ENCODE peak calls at places on chromosomes 16 and 17, in six cellular contexts. N is cardiac fibroblast, H is dorsolateral prefrontal cortex, K is psoas muscle, C is choroid plexus epithelial cell, A is body of pancreas. T is an unnamed sample.

GRCh38 chr17:40071720-40072480 is 9.1 kb downstream of the THRA start:
- DNase-seq in C (no peak), H (peak; percentile 87), K (peak; percentile 82), A (peak; percentile 95), N (peak; percentile 26), T (no peak)

GRCh38 chr17:3722716-3723115 is 987 bp upstream of the HASPIN start:
- DNase-seq in H (no peak), N (no peak), A (no peak), C (peak; percentile 35), K (no peak), T (no peak)

GRCh38 chr17:58248955-58249269 is 10.5 kb downstream of the LPO start:
- DNase-seq in C (no peak), N (no peak), H (no peak), A (no peak), K (no peak), T (no peak)

GRCh38 chr16:71853413-71853812 is 7.6 kb downstream of the ATXN1L start:
- DNase-seq in N (no peak), A (no peak), K (no peak), H (no peak), C (no peak), T (no peak)

GRCh38 chr17:7260601-7261376 is 1.5 kb downstream of the CLDN7 start:
- DNase-seq in C (no peak), K (no peak), A (peak; percentile 90), N (no peak), H (no peak), T (peak; percentile 83)

GRCh38 chr17:69945698-69946185 is 129.3 kb upstream of the KCNJ16 start:
- DNase-seq in K (no peak), C (peak; percentile 22), N (no peak), A (no peak), H (no peak), T (no peak)

GRCh38 chr16:58543685-58544084 is 28.4 kb downstream of the SETD6 start:
- DNase-seq in N (no peak), H (no peak), C (no peak), A (no peak), K (no peak), T (no peak)

GRCh38 chr16:63192969-63193368 is 1156.7 kb upstream of the CDH8 start:
- DNase-seq in A (no peak), K (no peak), N (no peak), C (no peak), H (no peak), T (no peak)

GRCh38 chr17:81397314-81398169 is 2.3 kb downstream of the BAHCC1 start:
- DNase-seq in H (no peak), N (peak; percentile 78), K (peak; percentile 43), C (peak; percentile 67), A (peak; percentile 64), T (peak; percentile 89)

GRCh38 chr17:17792143-17792550 is 44.6 kb downstream of the SREBF1 start:
- DNase-seq in H (no peak), N (no peak), K (peak; percentile 14), C (no peak), A (no peak), T (no peak)

GRCh38 chr17:27340990-27341595 is 47.2 kb downstream of the WSB1 start:
- DNase-seq in A (no peak), K (no peak), C (no peak), H (peak; percentile 33), N (no peak), T (no peak)

GRCh38 chr16:89154390-89155183 is 17.0 kb upstream of the CDH15 start:
- DNase-seq in A (no peak), H (no peak), K (no peak), C (no peak), N (peak; percentile 2), T (no peak)

GRCh38 chr16:55499951-55500350 is 8.9 kb upstream of the LPCAT2 start:
- DNase-seq in A (no peak), H (no peak), C (peak; percentile 98), N (peak; percentile 98), K (no peak), T (no peak)

GRCh38 chr16:4140652-4141051 is 24.4 kb upstream of the ADCY9 start:
- DNase-seq in H (no peak), N (peak; percentile 7), A (no peak), C (peak; percentile 71), K (no peak), T (no peak)

GRCh38 chr16:68436581-68436980 is 11.7 kb downstream of the SMPD3 start:
- DNase-seq in C (no peak), N (peak; percentile 15), K (no peak), H (no peak), A (no peak), T (no peak)
- TF ChIP-seq CTCF in C (peak; percentile 39), N (peak; percentile 34), K (no peak), H (no peak), A (peak; percentile 12), T (peak; percentile 42)

GRCh38 chr16:49651980-49652379 is 203.9 kb downstream of the ZNF423 start:
- DNase-seq in A (no peak), K (no peak), C (no peak), N (no peak), H (no peak), T (no peak)

GRCh38 chr16:49647673-49648072 is 208.2 kb downstream of the ZNF423 start:
- DNase-seq in N (no peak), A (no peak), C (no peak), K (no peak), H (no peak), T (no peak)

GRCh38 chr16:49650603-49651002 is 205.3 kb downstream of the ZNF423 start:
- DNase-seq in H (no peak), N (no peak), A (no peak), K (no peak), C (no peak), T (no peak)

GRCh38 chr16:49651226-49651625 is 204.7 kb downstream of the ZNF423 start:
- DNase-seq in C (no peak), A (no peak), K (no peak), H (no peak), N (no peak), T (no peak)

GRCh38 chr16:49649013-49649785 is 206.7 kb downstream of the ZNF423 start:
- DNase-seq in N (peak; percentile 86), K (no peak), C (peak; percentile 28), A (no peak), H (no peak), T (no peak)
- H3K4me3 ChIP-seq in N (no peak overlapping the region), K (no peak overlapping the region), C (no peak overlapping the region), A (no peak overlapping the region), H (no peak overlapping the region), T (no peak overlapping the region)

GRCh38 chr16:5350118-5350517 is 252.5 kb upstream of the EEF2KMT start:
- DNase-seq in H (no peak), A (no peak), C (no peak), N (no peak), K (no peak), T (no peak)
- TF ChIP-seq CTCF in H (no peak), A (no peak), C (no peak), N (no peak), K (no peak), T (no peak)

DNA sequence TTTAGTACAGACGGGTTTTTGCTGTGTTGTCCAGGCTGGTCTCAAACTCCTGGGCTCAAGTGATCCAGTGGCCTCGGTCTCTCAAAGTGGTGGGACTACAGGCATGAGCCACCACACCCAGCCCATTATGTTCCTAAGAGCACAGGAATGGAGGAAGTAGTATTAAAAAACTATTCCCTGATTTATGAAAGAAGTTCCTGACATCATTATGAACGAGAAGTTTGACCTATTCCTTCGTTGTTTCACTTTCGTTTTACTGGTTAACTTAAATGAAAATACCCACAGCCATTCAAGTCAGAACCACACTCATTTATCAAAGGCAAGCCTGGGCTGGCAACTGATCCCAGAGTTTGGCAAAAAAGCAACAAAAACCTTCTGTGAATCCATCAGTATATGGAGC is 13.5 kb upstream of the CBX4 start:
- DNase-seq in A (peak; percentile 24), N (peak; percentile 40), H (no peak), K (no peak), C (peak; percentile 51), T (no peak)
- H3K4me3 ChIP-seq in A (no peak overlapping the region), N (no peak overlapping the region), H (no peak overlapping the region), K (peak overlapping the region; percentile 31), C (peak overlapping the region; percentile 31), T (no peak overlapping the region)

DNA sequence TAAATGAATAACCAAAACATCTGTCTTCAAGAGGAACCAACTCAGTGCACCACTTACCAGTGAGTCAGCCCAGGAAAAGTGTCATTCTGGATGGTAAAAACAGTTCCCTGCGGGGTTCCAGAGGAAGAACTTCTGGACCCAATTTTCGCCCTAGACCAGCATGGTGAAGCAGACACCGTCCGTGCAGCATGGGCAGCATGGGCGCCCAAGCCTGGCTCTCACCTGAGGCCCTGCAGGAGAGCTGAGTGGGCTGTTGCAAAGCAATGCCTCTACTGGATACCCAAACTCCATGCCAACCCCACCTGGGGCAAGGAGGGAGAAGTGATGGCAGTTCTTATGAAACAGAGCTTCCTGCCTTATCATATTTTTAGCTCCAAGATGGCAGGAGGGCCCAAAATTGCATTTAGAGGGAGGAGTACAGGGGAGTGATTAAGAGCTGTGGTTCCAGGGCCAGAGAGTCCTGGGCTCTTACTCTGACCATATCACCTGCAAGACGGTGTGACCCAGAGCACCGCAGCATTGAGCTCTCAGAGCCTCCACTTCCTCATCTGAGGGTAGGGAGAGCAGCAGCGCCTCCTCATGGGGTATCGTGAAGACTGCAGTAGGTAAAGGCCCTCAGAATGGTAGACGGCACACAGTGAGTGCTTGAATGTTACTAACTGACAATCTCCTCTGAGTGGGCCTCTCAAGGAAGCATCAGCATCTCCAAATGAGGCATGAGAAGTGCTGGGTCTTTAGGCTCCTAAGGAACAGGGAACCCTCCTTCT is 16.6 kb upstream of the INPP5K start:
- DNase-seq in H (no peak), N (peak; percentile 19), C (peak; percentile 29), A (peak; percentile 20), K (no peak), T (peak; percentile 35)
- TF ChIP-seq CTCF in H (no peak), N (peak; percentile 27), C (peak; percentile 49), A (no peak), K (peak; percentile 40), T (peak; percentile 26)

T was measured in Caco-2.